ENCODE peak calls at places on chromosomes 1 and 21, in six cellular contexts. U is HepG2, H is A549, R is upper lobe of left lung, S is GM12878, O is K562. M is an unnamed sample.

GRCh38 chr21:45410151-45410864 is 5.3 kb downstream of the COL18A1 start:
- ATAC-seq in O (peak), U (peak), S (no peak), R (no peak), H (no peak), M (no peak)

GRCh38 chr1:107785506-107786213 is 179.3 kb downstream of the VAV3 start:
- ATAC-seq in H (no peak), S (peak), O (no peak), U (no peak), R (no peak), M (no peak)

GRCh38 chr21:34593423-34593822 is 21.5 kb downstream of the RCAN1 start:
- ATAC-seq in R (peak), U (no peak), O (no peak), S (no peak), H (no peak), M (no peak)

GRCh38 chr1:208002672-208003071 is 91.7 kb upstream of the CD34 start:
- ATAC-seq in O (no peak), H (no peak), S (no peak), R (no peak), U (no peak), M (no peak)

GRCh38 chr1:117076648-117077047 is 16.5 kb downstream of the TTF2 start:
- ATAC-seq in R (no peak), H (no peak), U (no peak), S (no peak), O (no peak), M (no peak)

GRCh38 chr1:86762336-86762735 is 58.0 kb downstream of the SH3GLB1 start:
- ATAC-seq in R (no peak), H (no peak), U (no peak), O (no peak), S (no peak), M (no peak)

GRCh38 chr1:219938706-219939105 is 10.3 kb upstream of the SLC30A10 start:
- ATAC-seq in R (no peak), S (no peak), O (peak), H (peak), U (no peak), M (no peak)

GRCh38 chr1:165896277-165896676 is 68.9 kb downstream of the UCK2 start:
- ATAC-seq in O (no peak), R (no peak), U (no peak), H (peak), S (no peak), M (peak)

GRCh38 chr1:116769561-116769977 is 15.3 kb downstream of the CD2 start:
- ATAC-seq in O (no peak), R (no peak), H (no peak), U (no peak), S (peak), M (no peak)

GRCh38 chr1:162003825-162004205 is 19.9 kb downstream of the OLFML2B start:
- ATAC-seq in R (no peak), S (no peak), H (peak), U (no peak), O (no peak), M (peak)

GRCh38 chr1:160708821-160709220 is 2.8 kb downstream of the CD48 start:
- ATAC-seq in S (peak), R (no peak), O (no peak), U (no peak), H (no peak), M (no peak)

GRCh38 chr1:203873094-203873493 is 11.7 kb downstream of the SNRPE start:
- ATAC-seq in S (no peak), O (no peak), H (no peak), R (no peak), U (no peak), M (no peak)

GRCh38 chr1:92464588-92465255 is 22.0 kb downstream of the GFI1 start:
- ATAC-seq in H (no peak), S (peak), U (no peak), O (no peak), R (no peak), M (no peak)

GRCh38 chr1:213070399-213070798 is 19.4 kb downstream of the RPS6KC1 start:
- ATAC-seq in O (peak), U (peak), H (peak), R (no peak), S (peak), M (no peak)

GRCh38 chr1:20172033-20172588 is 13.8 kb upstream of the UBXN10 start:
- ATAC-seq in R (no peak), U (no peak), H (no peak), S (no peak), O (no peak), M (no peak)

GRCh38 chr1:6811587-6811986 is 26.3 kb downstream of the CAMTA1 start:
- ATAC-seq in U (no peak), H (no peak), S (no peak), O (no peak), R (no peak), M (no peak)

GRCh38 chr1:53687886-53688285 is 51.1 kb downstream of the GLIS1 start:
- ATAC-seq in U (no peak), S (no peak), H (no peak), O (peak), R (no peak), M (no peak)

GRCh38 chr1:21594935-21595897 is 73.9 kb downstream of the RAP1GAP start:
- ATAC-seq in U (peak), H (peak), S (peak), O (peak), R (no peak), M (no peak)

GRCh38 chr1:116674761-116675160 is 7.2 kb upstream of the IGSF3 start:
- ATAC-seq in R (no peak), H (no peak), O (no peak), S (no peak), U (no peak), M (no peak)

GRCh38 chr1:2627746-2628145 is 5.1 kb downstream of the MMEL1 start:
- ATAC-seq in S (no peak), R (no peak), O (no peak), U (no peak), H (peak), M (no peak)

GRCh38 chr1:117534995-117535467 is 70.8 kb upstream of the TENT5C start:
- ATAC-seq in H (peak), S (peak), R (peak), U (peak), O (peak), M (peak)

GRCh38 chr1:1324084-1324523 is 356 bp downstream of the INTS11 start:
- ATAC-seq in S (peak), O (peak), H (peak), R (no peak), U (peak), M (no peak)

GRCh38 chr21:15274701-15275255 is 210.0 kb upstream of the NRIP1 start:
- ATAC-seq in O (no peak), H (no peak), R (no peak), S (no peak), U (no peak), M (no peak)

GRCh38 chr1:15028117-15028516 is 125.4 kb upstream of the TMEM51 start:
- ATAC-seq in O (no peak), S (no peak), U (no peak), R (no peak), H (no peak), M (peak)

GRCh38 chr21:28892550-28893111 is 100.0 kb downstream of the LTN1 start:
- ATAC-seq in U (no peak), S (no peak), O (no peak), R (no peak), H (no peak), M (no peak)

GRCh38 chr1:178772952-178773351 is 47.9 kb downstream of the RALGPS2 start:
- ATAC-seq in U (no peak), O (no peak), R (no peak), H (no peak), S (no peak), M (no peak)

GRCh38 chr1:13462682-13463081 is 51.1 kb downstream of the LRRC38 start:
- ATAC-seq in H (no peak), U (no peak), S (no peak), R (no peak), O (no peak), M (no peak)

GRCh38 chr1:198612471-198613265 is 26.2 kb upstream of the PTPRC start:
- ATAC-seq in O (no peak), S (peak), R (no peak), H (no peak), U (no peak), M (no peak)

GRCh38 chr1:13913396-13913795 is 213.4 kb downstream of the PRDM2 start:
- ATAC-seq in O (no peak), U (no peak), H (no peak), R (no peak), S (no peak), M (no peak)

GRCh38 chr1:109802901-109803561 is 39.3 kb upstream of the EPS8L3 start:
- ATAC-seq in U (peak), S (no peak), R (peak), H (peak), O (peak), M (no peak)

GRCh38 chr1:235160395-235160964 is 570 bp downstream of the RBM34 start:
- ATAC-seq in H (peak), O (peak), S (peak), R (no peak), U (peak), M (no peak)

GRCh38 chr1:81174811-81175476 is 625.8 kb upstream of the ADGRL2 start:
- ATAC-seq in H (peak), U (no peak), O (no peak), R (peak), S (no peak), M (peak)

GRCh38 chr1:156704930-156705320 is 458 bp downstream of the CRABP2 start:
- ATAC-seq in H (peak), S (no peak), U (peak), O (no peak), R (no peak), M (peak)

GRCh38 chr1:150619576-150620509 is 9.6 kb downstream of the ENSA start:
- ATAC-seq in S (peak), U (peak), O (peak), H (peak), R (peak), M (peak)

GRCh38 chr21:16419188-16419874 is 689.5 kb downstream of the USP25 start:
- ATAC-seq in H (peak), U (peak), S (peak), R (peak), O (no peak), M (peak)
- H3K27ac ChIP-seq in H (peak), U (no peak), S (no peak), R (peak), O (no peak), M (no peak)

GRCh38 chr21:26591543-26591942 is 18.5 kb upstream of the CYYR1 start:
- ATAC-seq in H (no peak), R (no peak), O (no peak), S (no peak), U (no peak), M (no peak)

GRCh38 chr21:26583737-26584136 is 10.7 kb upstream of the CYYR1 start:
- ATAC-seq in H (no peak), U (no peak), R (no peak), S (no peak), O (no peak), M (no peak)

GRCh38 chr21:26581818-26582217 is 8.7 kb upstream of the CYYR1 start:
- ATAC-seq in R (no peak), S (no peak), U (no peak), O (no peak), H (no peak), M (no peak)

DNA sequence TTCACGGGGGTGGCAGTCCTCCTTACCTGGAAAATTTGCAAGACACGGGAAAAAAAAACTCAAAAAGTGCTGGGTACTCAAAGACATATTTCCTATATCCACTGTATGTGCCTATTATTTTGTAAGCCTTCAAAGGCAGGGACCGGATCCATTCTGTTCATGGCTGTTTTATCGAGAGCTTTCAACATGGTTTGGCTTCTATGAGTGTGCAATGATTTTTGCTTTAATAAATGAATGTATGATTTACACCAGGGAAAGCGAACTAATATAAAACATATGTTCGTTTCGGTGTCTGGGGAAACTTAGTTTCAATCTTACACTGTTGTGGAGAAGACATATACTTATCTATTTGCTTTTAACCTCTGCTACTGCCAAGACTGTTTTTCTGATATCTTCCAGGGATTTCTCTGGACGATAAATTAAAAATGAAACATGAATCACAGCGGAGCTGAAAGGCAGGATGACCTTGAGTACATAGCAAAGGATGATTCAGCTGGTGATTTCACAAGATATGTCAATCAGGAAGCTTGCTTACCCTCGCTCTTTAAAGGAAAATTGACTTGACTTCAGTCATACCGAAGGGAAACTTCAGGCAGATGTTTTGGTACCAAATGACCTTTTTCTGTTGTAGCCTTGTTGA is 14.7 kb upstream of the CYYR1 start:
- ATAC-seq in R (no peak), S (no peak), O (no peak), H (peak), U (no peak), M (peak)
- TF ChIP-seq EP300 in R (no peak), S (no peak), O (no peak), H (no peak), U (no peak), M (no peak)

GRCh38 chr1:24111998-24112380 is at the start of gene MYOM3:
- ATAC-seq in R (no peak), H (no peak), U (peak), O (no peak), S (no peak), M (no peak)
- H3K4me3 ChIP-seq in R (peak), H (no peak), U (peak), O (no peak), S (no peak), M (peak)

GRCh38 chr1:67262735-67263134 is 44.9 kb upstream of the IL12RB2 start:
- ATAC-seq in S (no peak), U (no peak), R (no peak), O (no peak), H (no peak), M (no peak)
- H3K27ac ChIP-seq in S (no peak), U (no peak), R (no peak), O (no peak), H (no peak), M (no peak)

GRCh38 chr21:41250519-41250918 is 66.1 kb upstream of the FAM3B start:
- ATAC-seq in S (no peak), O (no peak), H (no peak), R (no peak), U (no peak), M (peak)
- TF ChIP-seq EP300 in S (no peak), O (no peak), H (no peak), R (no peak), U (no peak), M (no peak)